ENCODE peak calls at places on chromosomes 2 and 18, in nine cellular contexts. One of them, this sample, is unnamed.

GRCh38 chr2:207156045-207156444 is 9.7 kb downstream of the KLF7 start:
- DNase-seq in tibial nerve: no peak
- DNase-seq in RWPE1: no peak
- DNase-seq in foreskin fibroblast: no peak
- DNase-seq in nephron progenitor cell: no peak
- DNase-seq in dorsolateral prefrontal cortex: no peak
- DNase-seq in BJ: no peak
- DNase-seq in brain microvascular endothelial cell: no peak
- DNase-seq in HFF-Myc: no peak
- DNase-seq in this sample: no peak

GRCh38 chr18:23115683-23116096 is 19.6 kb upstream of the CABLES1 start:
- DNase-seq in BJ: peak
- DNase-seq in HFF-Myc: peak
- DNase-seq in foreskin fibroblast: peak
- DNase-seq in brain microvascular endothelial cell: peak
- DNase-seq in tibial nerve: no peak
- DNase-seq in nephron progenitor cell: no peak
- DNase-seq in dorsolateral prefrontal cortex: no peak
- DNase-seq in RWPE1: peak
- DNase-seq in this sample: no peak

GRCh38 chr2:31227711-31228125 is 6.2 kb upstream of the EHD3 start:
- DNase-seq in brain microvascular endothelial cell: no peak
- DNase-seq in foreskin fibroblast: no peak
- DNase-seq in HFF-Myc: no peak
- DNase-seq in tibial nerve: no peak
- DNase-seq in BJ: no peak
- DNase-seq in RWPE1: no peak
- DNase-seq in nephron progenitor cell: no peak
- DNase-seq in dorsolateral prefrontal cortex: no peak
- DNase-seq in this sample: no peak

GRCh38 chr2:24317491-24317920 is 42.8 kb downstream of the ITSN2 start:
- DNase-seq in foreskin fibroblast: no peak
- DNase-seq in brain microvascular endothelial cell: no peak
- DNase-seq in HFF-Myc: no peak
- DNase-seq in BJ: no peak
- DNase-seq in tibial nerve: no peak
- DNase-seq in nephron progenitor cell: no peak
- DNase-seq in dorsolateral prefrontal cortex: no peak
- DNase-seq in RWPE1: peak
- DNase-seq in this sample: no peak

GRCh38 chr2:45643543-45644542 is 7.6 kb upstream of the PRKCE start:
- DNase-seq in brain microvascular endothelial cell: no peak
- DNase-seq in dorsolateral prefrontal cortex: peak
- DNase-seq in RWPE1: peak
- DNase-seq in foreskin fibroblast: peak
- DNase-seq in nephron progenitor cell: peak
- DNase-seq in HFF-Myc: no peak
- DNase-seq in BJ: no peak
- DNase-seq in tibial nerve: peak
- DNase-seq in this sample: no peak

GRCh38 chr18:24051256-24051947 is 36.8 kb downstream of the TTC39C start:
- DNase-seq in BJ: no peak
- DNase-seq in HFF-Myc: no peak
- DNase-seq in RWPE1: no peak
- DNase-seq in dorsolateral prefrontal cortex: no peak
- DNase-seq in brain microvascular endothelial cell: peak
- DNase-seq in tibial nerve: no peak
- DNase-seq in nephron progenitor cell: no peak
- DNase-seq in foreskin fibroblast: no peak
- DNase-seq in this sample: no peak

GRCh38 chr2:141698500-141698899 is 432.3 kb downstream of the LRP1B start:
- DNase-seq in tibial nerve: no peak
- DNase-seq in BJ: no peak
- DNase-seq in nephron progenitor cell: no peak
- DNase-seq in brain microvascular endothelial cell: no peak
- DNase-seq in foreskin fibroblast: no peak
- DNase-seq in HFF-Myc: no peak
- DNase-seq in RWPE1: no peak
- DNase-seq in dorsolateral prefrontal cortex: no peak
- DNase-seq in this sample: no peak

GRCh38 chr2:73906847-73907505 is 14.2 kb downstream of the ACTG2 start:
- DNase-seq in foreskin fibroblast: no peak
- DNase-seq in tibial nerve: no peak
- DNase-seq in HFF-Myc: no peak
- DNase-seq in nephron progenitor cell: no peak
- DNase-seq in RWPE1: no peak
- DNase-seq in brain microvascular endothelial cell: no peak
- DNase-seq in dorsolateral prefrontal cortex: no peak
- DNase-seq in BJ: no peak
- DNase-seq in this sample: no peak

GRCh38 chr2:15797231-15797945 is 143.0 kb upstream of the MYCN start:
- DNase-seq in RWPE1: no peak
- DNase-seq in HFF-Myc: no peak
- DNase-seq in foreskin fibroblast: no peak
- DNase-seq in tibial nerve: no peak
- DNase-seq in brain microvascular endothelial cell: no peak
- DNase-seq in nephron progenitor cell: no peak
- DNase-seq in dorsolateral prefrontal cortex: no peak
- DNase-seq in BJ: no peak
- DNase-seq in this sample: no peak
- TF ChIP-seq CTCF in RWPE1: no peak
- TF ChIP-seq CTCF in HFF-Myc: no peak
- TF ChIP-seq CTCF in foreskin fibroblast: no peak
- TF ChIP-seq CTCF in tibial nerve: no peak
- TF ChIP-seq CTCF in brain microvascular endothelial cell: peak
- TF ChIP-seq CTCF in nephron progenitor cell: no peak
- TF ChIP-seq CTCF in dorsolateral prefrontal cortex: no peak
- TF ChIP-seq CTCF in BJ: no peak
- TF ChIP-seq CTCF in this sample: no peak

GRCh38 chr2:231360401-231360800 is 35.1 kb upstream of the B3GNT7 start:
- DNase-seq in BJ: no peak
- DNase-seq in dorsolateral prefrontal cortex: no peak
- DNase-seq in brain microvascular endothelial cell: no peak
- DNase-seq in tibial nerve: no peak
- DNase-seq in foreskin fibroblast: no peak
- DNase-seq in RWPE1: no peak
- DNase-seq in HFF-Myc: no peak
- DNase-seq in nephron progenitor cell: no peak
- DNase-seq in this sample: no peak

GRCh38 chr2:231360881-231361294 is 34.6 kb upstream of the B3GNT7 start:
- DNase-seq in HFF-Myc: no peak
- DNase-seq in nephron progenitor cell: no peak
- DNase-seq in brain microvascular endothelial cell: no peak
- DNase-seq in RWPE1: no peak
- DNase-seq in tibial nerve: no peak
- DNase-seq in foreskin fibroblast: no peak
- DNase-seq in BJ: no peak
- DNase-seq in dorsolateral prefrontal cortex: no peak
- DNase-seq in this sample: no peak

GRCh38 chr2:231359948-231360347 is 35.6 kb upstream of the B3GNT7 start:
- DNase-seq in RWPE1: no peak
- DNase-seq in brain microvascular endothelial cell: no peak
- DNase-seq in HFF-Myc: no peak
- DNase-seq in foreskin fibroblast: no peak
- DNase-seq in nephron progenitor cell: no peak
- DNase-seq in dorsolateral prefrontal cortex: no peak
- DNase-seq in BJ: no peak
- DNase-seq in tibial nerve: no peak
- DNase-seq in this sample: no peak

GRCh38 chr2:231362785-231363184 is 32.7 kb upstream of the B3GNT7 start:
- DNase-seq in foreskin fibroblast: no peak
- DNase-seq in brain microvascular endothelial cell: no peak
- DNase-seq in nephron progenitor cell: no peak
- DNase-seq in BJ: no peak
- DNase-seq in HFF-Myc: no peak
- DNase-seq in RWPE1: no peak
- DNase-seq in dorsolateral prefrontal cortex: no peak
- DNase-seq in tibial nerve: no peak
- DNase-seq in this sample: no peak

DNA sequence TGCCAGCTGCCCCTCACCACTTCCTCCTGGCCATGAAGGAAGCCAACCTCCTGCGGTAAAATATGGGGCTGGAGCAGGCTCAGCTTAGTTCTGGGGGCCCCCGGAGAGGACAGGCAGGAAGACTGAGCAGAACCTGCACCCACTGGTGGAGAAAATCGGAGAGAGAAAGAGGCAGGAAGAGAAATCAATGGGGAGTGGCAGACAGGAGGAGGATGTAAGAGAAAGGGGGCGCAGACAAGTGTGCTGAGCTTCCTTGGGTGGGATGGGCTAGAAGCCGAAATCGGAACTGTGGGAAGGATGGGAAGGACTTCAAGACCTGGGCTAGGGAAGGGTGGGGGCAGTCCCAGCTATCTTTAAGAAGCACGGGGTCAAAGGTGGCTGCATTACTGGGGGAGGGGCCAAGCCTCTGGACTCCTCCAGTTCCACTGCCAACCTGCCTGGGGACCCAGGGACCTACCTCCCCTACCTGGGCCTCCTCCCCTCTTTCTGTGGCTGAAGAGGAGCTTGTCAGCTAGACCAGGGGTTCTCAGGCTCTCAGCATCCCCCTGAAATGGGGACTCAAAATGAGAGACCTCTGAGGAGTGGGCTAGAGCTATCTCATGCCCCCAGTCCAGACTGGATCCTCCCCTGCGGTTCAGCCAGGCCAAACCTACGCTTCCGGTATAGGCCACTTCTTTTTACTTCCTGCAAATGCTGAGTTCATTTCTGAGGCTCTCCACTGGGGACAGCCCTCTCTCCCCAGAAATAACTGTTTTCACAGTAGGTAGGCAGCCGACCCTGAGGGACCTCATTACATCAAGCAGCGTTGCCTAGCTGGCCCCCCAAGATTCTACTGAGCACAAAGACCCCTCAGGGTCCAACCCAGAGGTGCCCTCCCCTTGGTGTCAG is 33.6 kb upstream of the B3GNT7 start:
- DNase-seq in BJ: no peak
- DNase-seq in RWPE1: no peak
- DNase-seq in tibial nerve: no peak
- DNase-seq in HFF-Myc: no peak
- DNase-seq in foreskin fibroblast: no peak
- DNase-seq in brain microvascular endothelial cell: no peak
- DNase-seq in dorsolateral prefrontal cortex: no peak
- DNase-seq in nephron progenitor cell: no peak
- DNase-seq in this sample: no peak
- TF ChIP-seq CTCF in BJ: no peak
- TF ChIP-seq CTCF in RWPE1: no peak
- TF ChIP-seq CTCF in tibial nerve: peak
- TF ChIP-seq CTCF in HFF-Myc: no peak
- TF ChIP-seq CTCF in foreskin fibroblast: no peak
- TF ChIP-seq CTCF in brain microvascular endothelial cell: peak
- TF ChIP-seq CTCF in dorsolateral prefrontal cortex: no peak
- TF ChIP-seq CTCF in nephron progenitor cell: no peak
- TF ChIP-seq CTCF in this sample: no peak

GRCh38 chr18:75369026-75369425 is 58.5 kb downstream of the SMIM21 start:
- DNase-seq in nephron progenitor cell: no peak
- DNase-seq in dorsolateral prefrontal cortex: no peak
- DNase-seq in BJ: no peak
- DNase-seq in brain microvascular endothelial cell: no peak
- DNase-seq in RWPE1: no peak
- DNase-seq in foreskin fibroblast: no peak
- DNase-seq in HFF-Myc: no peak
- DNase-seq in tibial nerve: no peak
- DNase-seq in this sample: no peak

GRCh38 chr18:75364512-75364911 is 63.0 kb downstream of the SMIM21 start:
- DNase-seq in foreskin fibroblast: no peak
- DNase-seq in brain microvascular endothelial cell: no peak
- DNase-seq in tibial nerve: no peak
- DNase-seq in dorsolateral prefrontal cortex: no peak
- DNase-seq in nephron progenitor cell: no peak
- DNase-seq in HFF-Myc: no peak
- DNase-seq in RWPE1: no peak
- DNase-seq in BJ: no peak
- DNase-seq in this sample: no peak

GRCh38 chr18:75363446-75364225 is 63.9 kb downstream of the SMIM21 start:
- DNase-seq in nephron progenitor cell: no peak
- DNase-seq in RWPE1: no peak
- DNase-seq in dorsolateral prefrontal cortex: no peak
- DNase-seq in HFF-Myc: no peak
- DNase-seq in brain microvascular endothelial cell: no peak
- DNase-seq in BJ: no peak
- DNase-seq in foreskin fibroblast: no peak
- DNase-seq in tibial nerve: no peak
- DNase-seq in this sample: no peak

GRCh38 chr18:75365230-75365629 is 62.3 kb downstream of the SMIM21 start:
- DNase-seq in brain microvascular endothelial cell: no peak
- DNase-seq in foreskin fibroblast: no peak
- DNase-seq in nephron progenitor cell: no peak
- DNase-seq in tibial nerve: no peak
- DNase-seq in BJ: no peak
- DNase-seq in dorsolateral prefrontal cortex: no peak
- DNase-seq in HFF-Myc: no peak
- DNase-seq in RWPE1: no peak
- DNase-seq in this sample: no peak

GRCh38 chr18:75365837-75366236 is 61.7 kb downstream of the SMIM21 start:
- DNase-seq in nephron progenitor cell: no peak
- DNase-seq in dorsolateral prefrontal cortex: no peak
- DNase-seq in BJ: no peak
- DNase-seq in HFF-Myc: no peak
- DNase-seq in RWPE1: no peak
- DNase-seq in foreskin fibroblast: no peak
- DNase-seq in tibial nerve: no peak
- DNase-seq in brain microvascular endothelial cell: no peak
- DNase-seq in this sample: no peak
- TF ChIP-seq CTCF in nephron progenitor cell: no peak
- TF ChIP-seq CTCF in dorsolateral prefrontal cortex: no peak
- TF ChIP-seq CTCF in BJ: no peak
- TF ChIP-seq CTCF in HFF-Myc: no peak
- TF ChIP-seq CTCF in RWPE1: no peak
- TF ChIP-seq CTCF in foreskin fibroblast: no peak
- TF ChIP-seq CTCF in tibial nerve: no peak
- TF ChIP-seq CTCF in brain microvascular endothelial cell: peak
- TF ChIP-seq CTCF in this sample: no peak

GRCh38 chr2:218643751-218644310 is 15.6 kb downstream of the ZNF142 start:
- DNase-seq in nephron progenitor cell: no peak
- DNase-seq in brain microvascular endothelial cell: no peak
- DNase-seq in foreskin fibroblast: no peak
- DNase-seq in HFF-Myc: no peak
- DNase-seq in BJ: no peak
- DNase-seq in RWPE1: no peak
- DNase-seq in tibial nerve: no peak
- DNase-seq in dorsolateral prefrontal cortex: no peak
- DNase-seq in this sample: no peak

GRCh38 chr2:218642786-218643185 is 16.6 kb downstream of the ZNF142 start:
- DNase-seq in dorsolateral prefrontal cortex: no peak
- DNase-seq in tibial nerve: no peak
- DNase-seq in brain microvascular endothelial cell: no peak
- DNase-seq in BJ: no peak
- DNase-seq in HFF-Myc: no peak
- DNase-seq in nephron progenitor cell: no peak
- DNase-seq in foreskin fibroblast: no peak
- DNase-seq in RWPE1: no peak
- DNase-seq in this sample: no peak

GRCh38 chr2:218644721-218645120 is 14.7 kb downstream of the ZNF142 start:
- DNase-seq in BJ: no peak
- DNase-seq in foreskin fibroblast: no peak
- DNase-seq in dorsolateral prefrontal cortex: no peak
- DNase-seq in brain microvascular endothelial cell: no peak
- DNase-seq in RWPE1: no peak
- DNase-seq in HFF-Myc: no peak
- DNase-seq in nephron progenitor cell: no peak
- DNase-seq in tibial nerve: no peak
- DNase-seq in this sample: no peak

GRCh38 chr2:218645126-218645525 is 14.3 kb downstream of the ZNF142 start:
- DNase-seq in brain microvascular endothelial cell: peak
- DNase-seq in BJ: no peak
- DNase-seq in foreskin fibroblast: peak
- DNase-seq in dorsolateral prefrontal cortex: no peak
- DNase-seq in RWPE1: no peak
- DNase-seq in tibial nerve: no peak
- DNase-seq in HFF-Myc: no peak
- DNase-seq in nephron progenitor cell: no peak
- DNase-seq in this sample: no peak

GRCh38 chr2:218648473-218649100 is 10.8 kb downstream of the ZNF142 start:
- DNase-seq in HFF-Myc: no peak
- DNase-seq in BJ: no peak
- DNase-seq in tibial nerve: peak
- DNase-seq in brain microvascular endothelial cell: peak
- DNase-seq in RWPE1: peak
- DNase-seq in dorsolateral prefrontal cortex: peak
- DNase-seq in nephron progenitor cell: peak
- DNase-seq in foreskin fibroblast: peak
- DNase-seq in this sample: no peak
- TF ChIP-seq CTCF in HFF-Myc: peak
- TF ChIP-seq CTCF in BJ: peak
- TF ChIP-seq CTCF in tibial nerve: peak
- TF ChIP-seq CTCF in brain microvascular endothelial cell: peak
- TF ChIP-seq CTCF in RWPE1: peak
- TF ChIP-seq CTCF in dorsolateral prefrontal cortex: peak
- TF ChIP-seq CTCF in nephron progenitor cell: peak
- TF ChIP-seq CTCF in foreskin fibroblast: peak
- TF ChIP-seq CTCF in this sample: no peak